ENCODE peak calls at places on chromosome 1, in nine cellular contexts. X is caudate nucleus; U is choroid plexus epithelial cell; Y is CD4-positive, alpha-beta T cell; T is HT1080; L is iPS-NIHi11; Q is HuH-7; N is ovary; D is stimulated activated CD4-positive, alpha-beta T cell treated with anti-CD3 and anti-CD28 coated beads, Interleukin-4, amount 100 ng/mL, for 4 hours. E is an unnamed sample.

GRCh38 chr1:202162049-202162417 is 1.6 kb upstream of the PTPN7 start:
- DNase-seq in X (no peak), U (no peak), Y (no peak), T (no peak), L (no peak), Q (no peak), N (no peak), D (peak; percentile 42), E (no peak)

GRCh38 chr1:56897150-56898004 is 42.8 kb downstream of the C8A start:
- DNase-seq in X (no peak), U (peak; percentile 40), Y (no peak), T (no peak), L (no peak), Q (no peak), N (no peak), D (no peak), E (no peak)

GRCh38 chr1:1173793-1174415 is at the start of gene TTLL10:
- DNase-seq in X (no peak), U (no peak), Y (peak; percentile 29), T (no peak), L (peak; percentile 71), Q (peak; percentile 50), N (no peak), D (peak; percentile 24), E (no peak)

GRCh38 chr1:200211157-200211556 is 183.6 kb downstream of the NR5A2 start:
- DNase-seq in X (no peak), U (peak; percentile 23), Y (no peak), T (peak; percentile 64), L (no peak), Q (no peak), N (no peak), D (no peak), E (peak; percentile 45)

GRCh38 chr1:56064705-56065104 is 514.7 kb downstream of the PLPP3 start:
- DNase-seq in X (no peak), U (peak; percentile 62), Y (no peak), T (peak; percentile 51), L (no peak), Q (no peak), N (no peak), D (no peak), E (peak; percentile 42)

GRCh38 chr1:44947060-44947773 is 39.2 kb downstream of the EIF2B3 start:
- DNase-seq in X (no peak), U (peak; percentile 79), Y (no peak), T (peak; percentile 36), L (no peak), Q (no peak), N (peak; percentile 30), D (no peak), E (peak; percentile 44)

GRCh38 chr1:39833121-39833520 is 44.5 kb upstream of the BMP8B start:
- DNase-seq in X (no peak), U (no peak), Y (no peak), T (no peak), L (no peak), Q (no peak), N (no peak), D (no peak), E (no peak)

GRCh38 chr1:31696246-31696645 is 7.6 kb downstream of the COL16A1 start:
- DNase-seq in X (peak; percentile 93), U (no peak), Y (no peak), T (no peak), L (peak; percentile 21), Q (no peak), N (no peak), D (no peak), E (no peak)

GRCh38 chr1:200435200-200435780 is 25.5 kb upstream of the ZNF281 start:
- DNase-seq in X (no peak), U (no peak), Y (no peak), T (no peak), L (no peak), Q (no peak), N (no peak), D (no peak), E (no peak)

GRCh38 chr1:41322835-41323234 is 38.4 kb upstream of the FOXO6 start:
- DNase-seq in X (peak; percentile 25), U (no peak), Y (peak; percentile 5), T (peak; percentile 61), L (peak; percentile 92), Q (peak; percentile 49), N (no peak), D (no peak), E (peak; percentile 38)

GRCh38 chr1:19189270-19189669 is 20.8 kb downstream of the UBR4 start:
- DNase-seq in X (no peak), U (no peak), Y (no peak), T (no peak), L (no peak), Q (no peak), N (no peak), D (no peak), E (no peak)

GRCh38 chr1:226990133-226990716 is 50.1 kb downstream of the COQ8A start:
- DNase-seq in X (no peak), U (peak; percentile 42), Y (peak; percentile 41), T (no peak), L (no peak), Q (no peak), N (peak; percentile 51), D (peak; percentile 38), E (no peak)

E was measured in A172.